ENCODE peak calls at places on chromosomes 6 and 20, in five cellular contexts. One of them, this sample, is unnamed.

GRCh38 chr6:4958624-4959023 is 45.2 kb downstream of the RPP40 start:
- DNase-seq in choroid plexus epithelial cell: no peak
- DNase-seq in astrocyte of the spinal cord: no peak
- DNase-seq in CD8-positive, alpha-beta T cell: no peak
- DNase-seq in stomach: no peak
- DNase-seq in this sample: no peak

GRCh38 chr20:14333734-14334133 is 3.7 kb downstream of the FLRT3 start:
- DNase-seq in choroid plexus epithelial cell: no peak
- DNase-seq in astrocyte of the spinal cord: no peak
- DNase-seq in CD8-positive, alpha-beta T cell: no peak
- DNase-seq in stomach: no peak
- DNase-seq in this sample: no peak

GRCh38 chr6:34094474-34095135 is 51.3 kb downstream of the GRM4 start:
- DNase-seq in choroid plexus epithelial cell: no peak
- DNase-seq in astrocyte of the spinal cord: no peak
- DNase-seq in CD8-positive, alpha-beta T cell: no peak
- DNase-seq in stomach: no peak
- DNase-seq in this sample: no peak

GRCh38 chr6:133340557-133340956 is 99.4 kb downstream of the EYA4 start:
- DNase-seq in choroid plexus epithelial cell: peak; percentile 41
- DNase-seq in astrocyte of the spinal cord: no peak
- DNase-seq in CD8-positive, alpha-beta T cell: no peak
- DNase-seq in stomach: no peak
- DNase-seq in this sample: no peak

GRCh38 chr6:123838612-123839279 is 35.1 kb downstream of the NKAIN2 start:
- DNase-seq in choroid plexus epithelial cell: no peak
- DNase-seq in astrocyte of the spinal cord: no peak
- DNase-seq in CD8-positive, alpha-beta T cell: no peak
- DNase-seq in stomach: no peak
- DNase-seq in this sample: no peak

GRCh38 chr6:125985967-125986294 is 409 bp upstream of the TRMT11 start:
- DNase-seq in choroid plexus epithelial cell: no peak
- DNase-seq in astrocyte of the spinal cord: no peak
- DNase-seq in CD8-positive, alpha-beta T cell: no peak
- DNase-seq in stomach: no peak
- DNase-seq in this sample: no peak

GRCh38 chr6:42511803-42512422 is 51.9 kb upstream of the UBR2 start:
- DNase-seq in choroid plexus epithelial cell: no peak
- DNase-seq in astrocyte of the spinal cord: peak; percentile 55
- DNase-seq in CD8-positive, alpha-beta T cell: no peak
- DNase-seq in stomach: no peak
- DNase-seq in this sample: no peak

GRCh38 chr6:133673056-133673455 is 215.9 kb upstream of the TCF21 start:
- DNase-seq in choroid plexus epithelial cell: no peak
- DNase-seq in astrocyte of the spinal cord: no peak
- DNase-seq in CD8-positive, alpha-beta T cell: no peak
- DNase-seq in stomach: no peak
- DNase-seq in this sample: no peak

GRCh38 chr20:21719592-21720214 is 14.2 kb downstream of the PAX1 start:
- DNase-seq in choroid plexus epithelial cell: peak; percentile 82
- DNase-seq in astrocyte of the spinal cord: peak; percentile 67
- DNase-seq in CD8-positive, alpha-beta T cell: no peak
- DNase-seq in stomach: peak; percentile 51
- DNase-seq in this sample: peak; percentile 22

GRCh38 chr6:148885154-148885870 is 138.5 kb downstream of the UST start:
- DNase-seq in choroid plexus epithelial cell: no peak
- DNase-seq in astrocyte of the spinal cord: peak; percentile 89
- DNase-seq in CD8-positive, alpha-beta T cell: no peak
- DNase-seq in stomach: no peak
- DNase-seq in this sample: peak; percentile 52

GRCh38 chr6:139699335-139699734 is 324.9 kb upstream of the CITED2 start:
- DNase-seq in choroid plexus epithelial cell: peak; percentile 71
- DNase-seq in astrocyte of the spinal cord: no peak
- DNase-seq in CD8-positive, alpha-beta T cell: no peak
- DNase-seq in stomach: no peak
- DNase-seq in this sample: no peak

GRCh38 chr6:63509652-63510352 is 62.5 kb upstream of the LOC128125822 start:
- DNase-seq in choroid plexus epithelial cell: peak; percentile 39
- DNase-seq in astrocyte of the spinal cord: no peak
- DNase-seq in CD8-positive, alpha-beta T cell: no peak
- DNase-seq in stomach: peak; percentile 92
- DNase-seq in this sample: no peak

GRCh38 chr20:48733296-48733790 is 94.5 kb downstream of the PREX1 start:
- DNase-seq in choroid plexus epithelial cell: peak; percentile 58
- DNase-seq in astrocyte of the spinal cord: peak; percentile 34
- DNase-seq in CD8-positive, alpha-beta T cell: no peak
- DNase-seq in stomach: no peak
- DNase-seq in this sample: no peak

GRCh38 chr6:157239671-157240058 is 83.7 kb downstream of the TMEM242 start:
- DNase-seq in choroid plexus epithelial cell: no peak
- DNase-seq in astrocyte of the spinal cord: no peak
- DNase-seq in CD8-positive, alpha-beta T cell: no peak
- DNase-seq in stomach: no peak
- DNase-seq in this sample: no peak

GRCh38 chr20:23939063-23939462 is 49.5 kb downstream of the GGTLC1 start:
- DNase-seq in choroid plexus epithelial cell: no peak
- DNase-seq in astrocyte of the spinal cord: no peak
- DNase-seq in CD8-positive, alpha-beta T cell: no peak
- DNase-seq in stomach: no peak
- DNase-seq in this sample: no peak

GRCh38 chr6:30730611-30731435 is 10.7 kb downstream of the TUBB start:
- DNase-seq in choroid plexus epithelial cell: peak; percentile 45
- DNase-seq in astrocyte of the spinal cord: no peak
- DNase-seq in CD8-positive, alpha-beta T cell: peak; percentile 67
- DNase-seq in stomach: peak; percentile 91
- DNase-seq in this sample: no peak

GRCh38 chr20:8854566-8854965 is 214.3 kb upstream of the PLCB4 start:
- DNase-seq in choroid plexus epithelial cell: peak; percentile 73
- DNase-seq in astrocyte of the spinal cord: peak; percentile 57
- DNase-seq in CD8-positive, alpha-beta T cell: no peak
- DNase-seq in stomach: no peak
- DNase-seq in this sample: no peak

GRCh38 chr6:125203395-125203794 is 49.8 kb downstream of the TPD52L1 start:
- DNase-seq in choroid plexus epithelial cell: peak; percentile 46
- DNase-seq in astrocyte of the spinal cord: no peak
- DNase-seq in CD8-positive, alpha-beta T cell: no peak
- DNase-seq in stomach: no peak
- DNase-seq in this sample: no peak

GRCh38 chr20:20781029-20781428 is 68.6 kb upstream of the RALGAPA2 start:
- DNase-seq in choroid plexus epithelial cell: no peak
- DNase-seq in astrocyte of the spinal cord: no peak
- DNase-seq in CD8-positive, alpha-beta T cell: no peak
- DNase-seq in stomach: no peak
- DNase-seq in this sample: no peak

GRCh38 chr6:75863001-75863400 is 114.0 kb downstream of the MYO6 start:
- DNase-seq in choroid plexus epithelial cell: no peak
- DNase-seq in astrocyte of the spinal cord: no peak
- DNase-seq in CD8-positive, alpha-beta T cell: no peak
- DNase-seq in stomach: no peak
- DNase-seq in this sample: no peak

GRCh38 chr20:137668-138131 is 4.7 kb upstream of the DEFB126 start:
- DNase-seq in choroid plexus epithelial cell: peak; percentile 1
- DNase-seq in astrocyte of the spinal cord: no peak
- DNase-seq in CD8-positive, alpha-beta T cell: no peak
- DNase-seq in stomach: no peak
- DNase-seq in this sample: no peak

GRCh38 chr6:3912366-3913076 is 63.3 kb downstream of the FAM50B start:
- DNase-seq in choroid plexus epithelial cell: peak; percentile 18
- DNase-seq in astrocyte of the spinal cord: no peak
- DNase-seq in CD8-positive, alpha-beta T cell: no peak
- DNase-seq in stomach: no peak
- DNase-seq in this sample: no peak

GRCh38 chr6:35203680-35204079 is 10.1 kb upstream of the SCUBE3 start:
- DNase-seq in choroid plexus epithelial cell: no peak
- DNase-seq in astrocyte of the spinal cord: no peak
- DNase-seq in CD8-positive, alpha-beta T cell: no peak
- DNase-seq in stomach: no peak
- DNase-seq in this sample: no peak

GRCh38 chr20:60294627-60295026 is 336.4 kb downstream of the CDH26 start:
- DNase-seq in choroid plexus epithelial cell: no peak
- DNase-seq in astrocyte of the spinal cord: no peak
- DNase-seq in CD8-positive, alpha-beta T cell: no peak
- DNase-seq in stomach: no peak
- DNase-seq in this sample: no peak

GRCh38 chr6:36874443-36875249 is at the start of gene PPIL1:
- DNase-seq in choroid plexus epithelial cell: peak; percentile 93
- DNase-seq in astrocyte of the spinal cord: peak; percentile 94
- DNase-seq in CD8-positive, alpha-beta T cell: peak; percentile 74
- DNase-seq in stomach: peak; percentile 84
- DNase-seq in this sample: peak; percentile 78

GRCh38 chr6:36871686-36872085 is 2.9 kb downstream of the PPIL1 start:
- DNase-seq in choroid plexus epithelial cell: no peak
- DNase-seq in astrocyte of the spinal cord: no peak
- DNase-seq in CD8-positive, alpha-beta T cell: no peak
- DNase-seq in stomach: no peak
- DNase-seq in this sample: no peak

GRCh38 chr6:36873612-36874011 is 991 bp downstream of the PPIL1 start:
- DNase-seq in choroid plexus epithelial cell: peak; percentile 9
- DNase-seq in astrocyte of the spinal cord: no peak
- DNase-seq in CD8-positive, alpha-beta T cell: no peak
- DNase-seq in stomach: no peak
- DNase-seq in this sample: no peak

GRCh38 chr6:36874016-36874442 is 574 bp downstream of the PPIL1 start:
- DNase-seq in choroid plexus epithelial cell: peak; percentile 37
- DNase-seq in astrocyte of the spinal cord: no peak
- DNase-seq in CD8-positive, alpha-beta T cell: no peak
- DNase-seq in stomach: no peak
- DNase-seq in this sample: no peak

DNA sequence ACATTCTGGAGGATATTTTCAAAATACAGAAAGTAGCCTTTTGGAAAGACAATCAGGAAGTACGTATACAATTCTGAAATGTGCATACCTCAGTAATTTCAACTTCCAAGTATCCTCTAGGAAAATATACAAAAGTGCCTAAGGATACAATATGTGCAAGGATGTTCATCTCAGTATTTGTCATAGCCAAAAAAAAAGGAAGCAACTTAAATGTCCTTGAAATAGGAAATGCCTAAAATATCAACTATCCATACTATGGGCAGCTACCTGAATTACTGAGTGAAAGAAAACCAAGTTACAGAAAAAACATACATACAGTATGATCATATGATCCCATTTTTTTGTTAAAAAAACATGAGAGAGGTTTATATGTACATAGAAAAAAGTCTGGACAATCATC is 1.5 kb downstream of the PPIL1 start:
- DNase-seq in choroid plexus epithelial cell: no peak
- DNase-seq in astrocyte of the spinal cord: no peak
- DNase-seq in CD8-positive, alpha-beta T cell: no peak
- DNase-seq in stomach: no peak
- DNase-seq in this sample: no peak
- H3K4me3 ChIP-seq in choroid plexus epithelial cell: no peak overlapping the region
- H3K4me3 ChIP-seq in astrocyte of the spinal cord: no peak overlapping the region
- H3K4me3 ChIP-seq in CD8-positive, alpha-beta T cell: no peak overlapping the region
- H3K4me3 ChIP-seq in stomach: no peak overlapping the region
- H3K4me3 ChIP-seq in this sample: peak overlapping the region; percentile 73

DNA sequence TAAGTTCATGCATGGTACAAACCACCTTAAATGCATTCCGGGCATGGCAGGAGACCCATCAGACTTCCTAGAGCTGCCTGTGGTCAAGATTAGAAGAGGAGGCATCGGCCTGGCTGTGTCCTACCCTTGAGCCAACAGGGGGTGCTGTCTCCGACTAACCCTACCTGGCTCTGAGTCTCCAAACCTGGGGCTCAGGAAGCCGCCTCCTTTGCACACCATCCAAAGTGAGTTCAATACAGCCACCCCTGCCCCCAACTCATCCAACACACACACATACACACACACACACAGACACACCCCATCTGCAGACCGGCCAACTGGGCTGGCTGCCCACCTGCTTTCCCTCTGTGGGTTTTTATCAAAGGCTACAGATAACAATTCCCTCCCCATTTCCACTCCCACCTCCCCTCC is 77.0 kb downstream of the JPH2 start:
- DNase-seq in choroid plexus epithelial cell: peak; percentile 13
- DNase-seq in astrocyte of the spinal cord: no peak
- DNase-seq in CD8-positive, alpha-beta T cell: no peak
- DNase-seq in stomach: no peak
- DNase-seq in this sample: no peak
- TF ChIP-seq CTCF in choroid plexus epithelial cell: peak; percentile 45
- TF ChIP-seq CTCF in astrocyte of the spinal cord: peak; percentile 13
- TF ChIP-seq CTCF in CD8-positive, alpha-beta T cell: no peak
- TF ChIP-seq CTCF in stomach: no peak
- TF ChIP-seq CTCF in this sample: peak; percentile 29

DNA sequence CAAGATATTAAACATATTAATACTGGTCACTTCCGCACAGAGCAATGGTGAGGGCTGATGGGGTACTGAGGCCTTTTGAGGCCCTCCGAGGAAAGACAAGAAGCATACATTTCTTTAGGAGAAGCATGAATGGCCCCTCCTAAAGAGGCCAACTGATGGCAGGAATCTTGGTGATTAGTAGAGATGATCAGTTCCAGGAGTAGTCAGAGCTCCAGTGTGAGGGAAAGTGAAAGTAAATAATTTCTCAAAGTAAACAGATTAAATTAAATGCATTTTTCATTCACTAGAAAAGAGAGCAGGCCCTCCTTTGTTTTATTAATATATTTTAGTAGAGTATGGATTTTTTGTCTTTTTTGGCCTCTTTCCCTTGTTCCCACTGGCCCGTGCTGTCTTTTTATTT is 38.2 kb downstream of the NOX3 start:
- DNase-seq in choroid plexus epithelial cell: peak; percentile 31
- DNase-seq in astrocyte of the spinal cord: peak; percentile 6
- DNase-seq in CD8-positive, alpha-beta T cell: no peak
- DNase-seq in stomach: no peak
- DNase-seq in this sample: no peak
- H3K4me3 ChIP-seq in choroid plexus epithelial cell: no peak overlapping the region
- H3K4me3 ChIP-seq in astrocyte of the spinal cord: no peak overlapping the region
- H3K4me3 ChIP-seq in CD8-positive, alpha-beta T cell: no peak overlapping the region
- H3K4me3 ChIP-seq in stomach: no peak overlapping the region
- H3K4me3 ChIP-seq in this sample: no peak overlapping the region

GRCh38 chr6:16136536-16137450 is 7.9 kb downstream of the MYLIP start:
- DNase-seq in choroid plexus epithelial cell: peak; percentile 90
- DNase-seq in astrocyte of the spinal cord: peak; percentile 88
- DNase-seq in CD8-positive, alpha-beta T cell: no peak
- DNase-seq in stomach: peak; percentile 40
- DNase-seq in this sample: peak; percentile 76

GRCh38 chr6:16132909-16133308 is 4.0 kb downstream of the MYLIP start:
- DNase-seq in choroid plexus epithelial cell: no peak
- DNase-seq in astrocyte of the spinal cord: no peak
- DNase-seq in CD8-positive, alpha-beta T cell: no peak
- DNase-seq in stomach: no peak
- DNase-seq in this sample: no peak

GRCh38 chr6:16134430-16134829 is 5.5 kb downstream of the MYLIP start:
- DNase-seq in choroid plexus epithelial cell: no peak
- DNase-seq in astrocyte of the spinal cord: no peak
- DNase-seq in CD8-positive, alpha-beta T cell: no peak
- DNase-seq in stomach: no peak
- DNase-seq in this sample: no peak

GRCh38 chr6:16136086-16136485 is 7.2 kb downstream of the MYLIP start:
- DNase-seq in choroid plexus epithelial cell: no peak
- DNase-seq in astrocyte of the spinal cord: no peak
- DNase-seq in CD8-positive, alpha-beta T cell: no peak
- DNase-seq in stomach: no peak
- DNase-seq in this sample: no peak

DNA sequence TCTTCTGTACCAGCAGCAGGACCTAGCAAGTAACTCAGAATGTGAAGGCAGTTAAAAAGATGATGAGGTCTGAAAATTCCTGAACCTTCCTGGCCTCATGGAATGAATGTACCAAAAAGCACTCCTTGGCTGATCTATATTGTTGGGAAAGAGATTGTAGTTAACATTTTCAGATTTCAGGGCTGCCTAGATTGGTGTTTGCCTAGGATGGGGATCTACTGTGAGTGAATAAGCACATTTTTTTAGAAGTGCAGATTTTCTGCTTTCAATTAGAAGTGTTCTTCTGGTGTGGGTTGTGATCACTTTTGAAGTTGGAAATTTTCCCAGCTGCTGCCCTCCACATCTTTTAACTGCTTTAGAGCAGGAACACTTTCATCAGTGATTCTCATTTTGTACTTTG is 6.2 kb downstream of the MYLIP start:
- DNase-seq in choroid plexus epithelial cell: peak; percentile 17
- DNase-seq in astrocyte of the spinal cord: peak; percentile 24
- DNase-seq in CD8-positive, alpha-beta T cell: no peak
- DNase-seq in stomach: no peak
- DNase-seq in this sample: no peak
- TF ChIP-seq CTCF in choroid plexus epithelial cell: no peak
- TF ChIP-seq CTCF in astrocyte of the spinal cord: no peak
- TF ChIP-seq CTCF in CD8-positive, alpha-beta T cell: no peak
- TF ChIP-seq CTCF in stomach: no peak
- TF ChIP-seq CTCF in this sample: no peak